ENCODE peak calls at places on chromosomes 16 and 17, in four cellular contexts. One of them, this sample, is unnamed.

GRCh38 chr16:565420-566330 is 1.1 kb upstream of the NHLRC4 start:
- DNase-seq in AG10803: no peak
- DNase-seq in heart right ventricle: no peak
- DNase-seq in ELR: no peak
- DNase-seq in this sample: no peak

GRCh38 chr17:56600246-56600645 is 6.7 kb downstream of the NOG start:
- DNase-seq in AG10803: no peak
- DNase-seq in heart right ventricle: no peak
- DNase-seq in ELR: no peak
- DNase-seq in this sample: no peak

GRCh38 chr17:76997981-76998531 is 129.9 kb downstream of the MGAT5B start:
- DNase-seq in AG10803: peak; percentile 2
- DNase-seq in ELR: no peak
- DNase-seq in heart right ventricle: no peak
- DNase-seq in this sample: no peak

GRCh38 chr17:4743216-4743615 is 3.5 kb upstream of the CXCL16 start:
- DNase-seq in ELR: no peak
- DNase-seq in heart right ventricle: no peak
- DNase-seq in AG10803: no peak
- DNase-seq in this sample: no peak

GRCh38 chr17:77464988-77465357 is 324.2 kb downstream of the SEC14L1 start:
- DNase-seq in heart right ventricle: no peak
- DNase-seq in AG10803: no peak
- DNase-seq in ELR: no peak
- DNase-seq in this sample: no peak

GRCh38 chr17:12256380-12256995 is 235.8 kb downstream of the MAP2K4 start:
- DNase-seq in AG10803: peak; percentile 65
- DNase-seq in heart right ventricle: no peak
- DNase-seq in ELR: peak; percentile 54
- DNase-seq in this sample: peak; percentile 47

GRCh38 chr17:73697872-73698271 is 53.6 kb upstream of the SDK2 start:
- DNase-seq in ELR: no peak
- DNase-seq in heart right ventricle: no peak
- DNase-seq in AG10803: no peak
- DNase-seq in this sample: no peak

GRCh38 chr16:85995591-85996461 is 96.9 kb downstream of the IRF8 start:
- DNase-seq in heart right ventricle: no peak
- DNase-seq in ELR: no peak
- DNase-seq in AG10803: peak; percentile 8
- DNase-seq in this sample: no peak

GRCh38 chr17:47889734-47890529 is 6.1 kb upstream of the SP2 start:
- DNase-seq in heart right ventricle: peak; percentile 89
- DNase-seq in ELR: peak; percentile 91
- DNase-seq in AG10803: peak; percentile 79
- DNase-seq in this sample: peak; percentile 68

GRCh38 chr17:45277216-45277849 is 15.4 kb upstream of the SPATA32 start:
- DNase-seq in AG10803: peak; percentile 86
- DNase-seq in heart right ventricle: peak; percentile 94
- DNase-seq in ELR: peak; percentile 96
- DNase-seq in this sample: peak; percentile 76

GRCh38 chr16:58306327-58306726 is 11.5 kb upstream of the PRSS54 start:
- DNase-seq in AG10803: peak; percentile 19
- DNase-seq in ELR: peak; percentile 22
- DNase-seq in heart right ventricle: no peak
- DNase-seq in this sample: peak; percentile 6

GRCh38 chr16:79970091-79970490 is 369.6 kb upstream of the MAF start:
- DNase-seq in ELR: no peak
- DNase-seq in heart right ventricle: no peak
- DNase-seq in AG10803: no peak
- DNase-seq in this sample: no peak

GRCh38 chr16:71258371-71258770 is 27.8 kb upstream of the HYDIN start:
- DNase-seq in heart right ventricle: no peak
- DNase-seq in AG10803: no peak
- DNase-seq in ELR: no peak
- DNase-seq in this sample: no peak

GRCh38 chr16:68311316-68311620 is 449 bp downstream of the PRMT7 start:
- DNase-seq in AG10803: no peak
- DNase-seq in heart right ventricle: no peak
- DNase-seq in ELR: peak; percentile 64
- DNase-seq in this sample: no peak

GRCh38 chr17:70668276-70668937 is 499.1 kb downstream of the KCNJ2 start:
- DNase-seq in ELR: no peak
- DNase-seq in AG10803: no peak
- DNase-seq in heart right ventricle: no peak
- DNase-seq in this sample: no peak

GRCh38 chr17:81860756-81861568 is 627 bp upstream of the P4HB start:
- DNase-seq in AG10803: peak; percentile 100
- DNase-seq in heart right ventricle: peak; percentile 99
- DNase-seq in ELR: peak; percentile 100
- DNase-seq in this sample: peak; percentile 100

GRCh38 chr17:3964203-3965122 is at the start of gene ATP2A3:
- DNase-seq in heart right ventricle: peak; percentile 57
- DNase-seq in AG10803: no peak
- DNase-seq in ELR: no peak
- DNase-seq in this sample: no peak

GRCh38 chr17:27579304-27579703 is 51.7 kb upstream of the LGALS9 start:
- DNase-seq in heart right ventricle: no peak
- DNase-seq in ELR: no peak
- DNase-seq in AG10803: no peak
- DNase-seq in this sample: no peak

GRCh38 chr17:43085489-43085888 is 39.7 kb downstream of the BRCA1 start:
- DNase-seq in AG10803: no peak
- DNase-seq in ELR: peak; percentile 37
- DNase-seq in heart right ventricle: no peak
- DNase-seq in this sample: no peak

GRCh38 chr17:32870027-32870670 is 6.8 kb downstream of the MYO1D start:
- DNase-seq in ELR: no peak
- DNase-seq in heart right ventricle: no peak
- DNase-seq in AG10803: peak; percentile 80
- DNase-seq in this sample: peak; percentile 47

GRCh38 chr17:36888236-36888957 is 48.9 kb upstream of the LHX1 start:
- DNase-seq in AG10803: no peak
- DNase-seq in heart right ventricle: no peak
- DNase-seq in ELR: no peak
- DNase-seq in this sample: no peak

GRCh38 chr17:66543526-66543925 is 241.1 kb downstream of the PRKCA start:
- DNase-seq in AG10803: no peak
- DNase-seq in ELR: no peak
- DNase-seq in heart right ventricle: no peak
- DNase-seq in this sample: peak; percentile 53

GRCh38 chr17:42460371-42460770 is 1.7 kb downstream of the ATP6V0A1 start:
- DNase-seq in ELR: no peak
- DNase-seq in heart right ventricle: no peak
- DNase-seq in AG10803: no peak
- DNase-seq in this sample: no peak

GRCh38 chr17:61597606-61598005 is 6.6 kb upstream of the NACA2 start:
- DNase-seq in heart right ventricle: no peak
- DNase-seq in ELR: no peak
- DNase-seq in AG10803: no peak
- DNase-seq in this sample: no peak

GRCh38 chr16:265711-266110 is 10.0 kb downstream of the RGS11 start:
- DNase-seq in heart right ventricle: no peak
- DNase-seq in ELR: no peak
- DNase-seq in AG10803: no peak
- DNase-seq in this sample: no peak

GRCh38 chr17:50763716-50764450 is 3.4 kb downstream of the ANKRD40CL start:
- DNase-seq in ELR: no peak
- DNase-seq in heart right ventricle: no peak
- DNase-seq in AG10803: no peak
- DNase-seq in this sample: no peak

GRCh38 chr17:52035336-52035915 is 123.1 kb downstream of the CA10 start:
- DNase-seq in heart right ventricle: no peak
- DNase-seq in AG10803: no peak
- DNase-seq in ELR: no peak
- DNase-seq in this sample: no peak

GRCh38 chr16:873243-873661 is 72.7 kb upstream of the GNG13 start:
- DNase-seq in ELR: no peak
- DNase-seq in heart right ventricle: peak; percentile 3
- DNase-seq in AG10803: no peak
- DNase-seq in this sample: no peak

GRCh38 chr16:50151744-50152143 is 1.4 kb upstream of the TENT4B start:
- DNase-seq in heart right ventricle: peak; percentile 13
- DNase-seq in AG10803: no peak
- DNase-seq in ELR: peak; percentile 19
- DNase-seq in this sample: no peak

GRCh38 chr17:32266389-32267269 is 997 bp downstream of the RHBDL3 start:
- DNase-seq in AG10803: no peak
- DNase-seq in heart right ventricle: no peak
- DNase-seq in ELR: no peak
- DNase-seq in this sample: no peak

GRCh38 chr16:78300469-78300868 is 201.0 kb downstream of the WWOX start:
- DNase-seq in AG10803: no peak
- DNase-seq in heart right ventricle: no peak
- DNase-seq in ELR: no peak
- DNase-seq in this sample: no peak

GRCh38 chr16:71738820-71739219 is 14.3 kb upstream of the PHLPP2 start:
- DNase-seq in heart right ventricle: no peak
- DNase-seq in AG10803: no peak
- DNase-seq in ELR: no peak
- DNase-seq in this sample: no peak

GRCh38 chr17:40552806-40553693 is 12.2 kb downstream of the CCR7 start:
- DNase-seq in AG10803: no peak
- DNase-seq in ELR: no peak
- DNase-seq in heart right ventricle: no peak
- DNase-seq in this sample: no peak

GRCh38 chr17:45218895-45219661 is 2.6 kb upstream of the FMNL1 start:
- DNase-seq in AG10803: peak; percentile 90
- DNase-seq in heart right ventricle: peak; percentile 87
- DNase-seq in ELR: peak; percentile 86
- DNase-seq in this sample: peak; percentile 70

GRCh38 chr17:77886387-77886728 is 72.1 kb upstream of the TNRC6C start:
- DNase-seq in ELR: no peak
- DNase-seq in heart right ventricle: peak; percentile 39
- DNase-seq in AG10803: no peak
- DNase-seq in this sample: no peak

This sample was measured in HCEC 1CT.